ENCODE peak calls at places on chromosomes 16 and 17, in eight cellular contexts. S is keratinocyte; D is Peyer's patch; H is SJSA1; K is CD8-positive, alpha-beta memory T cell; I is Jurkat, Clone E6-1; F is adrenal gland; O is upper lobe of right lung. A is an unnamed sample.

GRCh38 chr17:69485126-69485724 is 70.7 kb downstream of the MAP2K6 start:
- DNase-seq in S (no peak), K (no peak), F (no peak), D (no peak), O (no peak), I (no peak), H (no peak), A (no peak)

GRCh38 chr17:40953876-40954275 is 12.9 kb downstream of the KRT39 start:
- DNase-seq in D (no peak), S (peak), I (no peak), O (no peak), K (no peak), H (no peak), F (no peak), A (no peak)

GRCh38 chr17:4004517-4005295 is 40.5 kb upstream of the ATP2A3 start:
- DNase-seq in D (peak), K (peak), O (peak), F (no peak), S (no peak), H (no peak), I (peak), A (peak)

GRCh38 chr16:20871935-20872815 is 28.0 kb downstream of the DCUN1D3 start:
- DNase-seq in F (no peak), K (no peak), I (peak), S (no peak), O (no peak), D (no peak), H (no peak), A (no peak)

GRCh38 chr17:73278465-73279453 is 17.1 kb upstream of the CPSF4L start:
- DNase-seq in K (no peak), H (no peak), F (peak), O (no peak), D (no peak), S (no peak), I (no peak), A (no peak)

GRCh38 chr17:44871546-44871945 is 23.9 kb downstream of the HIGD1B start:
- DNase-seq in S (no peak), I (no peak), K (no peak), F (no peak), O (no peak), D (no peak), H (no peak), A (no peak)

GRCh38 chr16:49855822-49856740 is at the start of gene ZNF423:
- DNase-seq in H (no peak), F (no peak), K (no peak), D (no peak), I (no peak), S (no peak), O (no peak), A (peak)

GRCh38 chr16:17367932-17368331 is 102.8 kb downstream of the XYLT1 start:
- DNase-seq in K (no peak), F (no peak), S (no peak), I (no peak), H (peak), O (no peak), D (no peak), A (peak)

GRCh38 chr16:48011466-48011865 is 144.3 kb downstream of the ABCC12 start:
- DNase-seq in I (no peak), S (no peak), H (no peak), O (no peak), F (no peak), D (no peak), K (no peak), A (no peak)

GRCh38 chr16:56956076-56956475 is 5.7 kb upstream of the CETP start:
- DNase-seq in O (no peak), S (no peak), H (no peak), K (no peak), F (no peak), D (no peak), I (no peak), A (no peak)

GRCh38 chr16:20944861-20945390 is 44.4 kb downstream of the LYRM1 start:
- DNase-seq in H (no peak), O (no peak), F (no peak), K (no peak), S (no peak), I (peak), D (no peak), A (peak)

GRCh38 chr16:72723781-72724180 is 324.1 kb downstream of the ZFHX3 start:
- DNase-seq in F (no peak), I (no peak), O (no peak), K (no peak), S (no peak), H (no peak), D (no peak), A (no peak)

GRCh38 chr17:66560691-66561090 is 258.3 kb downstream of the PRKCA start:
- DNase-seq in D (no peak), F (no peak), K (no peak), I (no peak), O (no peak), S (no peak), H (no peak), A (peak)

GRCh38 chr17:35044181-35044580 is 19.3 kb downstream of the RFFL start:
- DNase-seq in F (no peak), I (no peak), D (no peak), S (no peak), O (no peak), H (no peak), K (no peak), A (no peak)

GRCh38 chr16:8736123-8736680 is 61.2 kb downstream of the TMEM186 start:
- DNase-seq in H (no peak), D (no peak), O (peak), I (no peak), K (no peak), F (no peak), S (no peak), A (peak)

GRCh38 chr17:38598536-38598935 is 7.2 kb downstream of the SRCIN1 start:
- DNase-seq in O (no peak), S (peak), D (no peak), I (peak), K (no peak), F (peak), H (no peak), A (peak)

GRCh38 chr16:50603206-50604064 is 55.2 kb downstream of the NKD1 start:
- DNase-seq in I (no peak), D (no peak), O (no peak), H (peak), F (no peak), K (no peak), S (no peak), A (no peak)

GRCh38 chr17:76805319-76805718 is 62.9 kb upstream of the MGAT5B start:
- DNase-seq in O (no peak), D (no peak), I (no peak), F (no peak), H (no peak), K (no peak), S (no peak), A (no peak)

GRCh38 chr17:42760652-42761581 is at the start of gene RAMP2:
- DNase-seq in I (no peak), H (no peak), K (no peak), D (no peak), F (peak), O (peak), S (no peak), A (peak)

GRCh38 chr16:20415541-20415940 is 6.2 kb downstream of the ACSM5 start:
- DNase-seq in H (no peak), I (no peak), D (no peak), K (no peak), O (no peak), S (no peak), F (no peak), A (no peak)

GRCh38 chr16:23691483-23692189 is 12.9 kb downstream of the PLK1 start:
- DNase-seq in I (no peak), K (no peak), D (no peak), S (no peak), F (no peak), H (no peak), O (no peak), A (no peak)

GRCh38 chr16:68884867-68885266 is 41.5 kb downstream of the TANGO6 start:
- DNase-seq in H (no peak), S (no peak), O (no peak), I (no peak), D (no peak), K (no peak), F (no peak), A (no peak)

GRCh38 chr16:871562-872330 is 71.2 kb upstream of the GNG13 start:
- DNase-seq in O (no peak), K (no peak), F (no peak), I (no peak), H (no peak), S (no peak), D (no peak), A (no peak)

GRCh38 chr16:73068546-73069401 is 20.8 kb upstream of the ZFHX3 start:
- DNase-seq in K (no peak), H (no peak), D (no peak), O (peak), F (peak), S (no peak), I (no peak), A (peak)

GRCh38 chr17:83173997-83174858 is 94.8 kb downstream of the METRNL start:
- DNase-seq in D (peak), O (no peak), I (no peak), H (peak), S (no peak), F (no peak), K (no peak), A (peak)

GRCh38 chr16:3173892-3174617 is 13.9 kb upstream of the OR1F1 start:
- DNase-seq in I (no peak), S (no peak), F (no peak), H (no peak), O (no peak), D (no peak), K (no peak), A (peak)
- H3K4me3 ChIP-seq in I (peak), S (peak), F (no peak), H (peak), O (no peak), D (no peak), K (no peak), A (peak)

GRCh38 chr16:53216798-53217197 is 162.0 kb downstream of the CHD9 start:
- DNase-seq in O (no peak), H (no peak), S (no peak), I (no peak), F (no peak), K (no peak), D (no peak), A (no peak)

GRCh38 chr16:53220585-53220984 is 165.8 kb downstream of the CHD9 start:
- DNase-seq in O (no peak), S (no peak), D (no peak), K (no peak), H (no peak), F (no peak), I (no peak), A (peak)

GRCh38 chr16:53224932-53225533 is 170.2 kb downstream of the CHD9 start:
- DNase-seq in K (no peak), I (no peak), F (no peak), S (no peak), O (no peak), D (no peak), H (no peak), A (no peak)

GRCh38 chr16:53219795-53220194 is 165.0 kb downstream of the CHD9 start:
- DNase-seq in O (no peak), H (no peak), K (no peak), F (no peak), S (no peak), I (no peak), D (no peak), A (no peak)
- H3K4me3 ChIP-seq in O (no peak), H (no peak), K (no peak), F (no peak), S (no peak), I (no peak), D (no peak), A (no peak)

GRCh38 chr16:89099905-89100304 is 6.3 kb downstream of the ACSF3 start:
- DNase-seq in H (no peak), K (peak), F (no peak), O (no peak), S (no peak), I (peak), D (peak), A (no peak)
- H3K4me3 ChIP-seq in H (no peak), K (no peak), F (no peak), O (no peak), S (no peak), I (peak), D (peak), A (no peak)

GRCh38 chr17:289409-289808 is 63.2 kb downstream of the RPH3AL start:
- DNase-seq in F (peak), I (no peak), O (peak), H (peak), S (no peak), K (no peak), D (no peak), A (no peak)
- H3K4me3 ChIP-seq in F (no peak), I (no peak), O (no peak), H (no peak), S (no peak), K (no peak), D (no peak), A (no peak)

GRCh38 chr17:81393684-81394376 is 1.4 kb upstream of the BAHCC1 start:
- DNase-seq in D (peak), I (peak), F (peak), H (peak), O (peak), S (peak), K (no peak), A (peak)

GRCh38 chr17:81390436-81391214 is 4.6 kb upstream of the BAHCC1 start:
- DNase-seq in S (no peak), F (no peak), K (no peak), H (no peak), O (no peak), D (no peak), I (no peak), A (no peak)

GRCh38 chr17:81392909-81393654 is 2.2 kb upstream of the BAHCC1 start:
- DNase-seq in K (no peak), I (no peak), O (no peak), S (no peak), H (no peak), D (peak), F (no peak), A (peak)

GRCh38 chr17:81391268-81391963 is 3.8 kb upstream of the BAHCC1 start:
- DNase-seq in S (no peak), K (no peak), O (no peak), F (peak), D (no peak), I (no peak), H (no peak), A (no peak)

DNA sequence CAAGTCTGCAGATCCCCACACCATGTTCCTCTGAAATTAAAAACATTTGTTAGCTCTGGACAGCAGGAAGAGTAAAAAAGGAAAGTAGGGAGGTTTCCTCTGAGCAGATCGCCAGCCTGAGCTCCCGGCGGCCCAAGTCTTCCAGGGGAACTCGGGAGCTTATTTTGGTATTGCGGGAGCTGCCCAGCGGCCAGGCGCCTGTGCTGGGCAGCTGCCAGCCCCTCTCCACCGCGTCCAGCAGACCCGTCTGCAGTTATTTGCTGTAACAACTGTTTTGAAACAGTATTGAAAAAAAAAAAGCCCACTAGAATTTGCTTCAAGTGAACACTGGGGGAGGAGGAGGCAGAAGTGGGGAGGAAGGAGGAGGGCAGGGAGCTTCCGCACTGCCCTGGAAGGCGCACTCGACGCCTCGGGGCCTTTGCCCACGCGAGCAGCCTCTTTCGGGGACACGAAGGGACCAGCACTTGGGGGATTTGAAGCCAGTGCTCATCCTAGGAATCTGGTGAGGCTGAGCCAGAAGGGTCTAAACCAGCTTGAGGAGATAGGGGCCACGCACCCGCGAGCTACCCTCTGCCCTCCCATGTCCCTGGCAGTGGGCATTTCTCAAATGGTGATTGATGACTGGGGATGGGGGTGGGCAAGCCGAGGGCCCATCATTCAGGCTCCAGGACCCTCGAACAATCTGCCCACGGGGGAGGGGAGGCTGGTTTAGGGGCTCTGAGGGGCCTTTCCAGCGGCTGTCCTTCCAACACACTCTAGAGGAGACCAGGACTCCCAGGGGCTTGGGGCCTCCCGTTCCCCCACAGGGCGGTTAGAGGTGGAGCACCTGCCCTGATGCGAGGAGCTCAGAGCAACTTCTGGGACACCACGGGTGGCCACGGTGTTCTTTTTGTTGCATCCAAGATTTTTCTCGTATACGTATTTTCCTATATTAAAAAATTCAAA is 3.0 kb upstream of the BAHCC1 start:
- DNase-seq in S (no peak), I (no peak), K (no peak), D (peak), H (no peak), O (peak), F (peak), A (no peak)
- H3K4me3 ChIP-seq in S (peak), I (peak), K (no peak), D (peak), H (peak), O (peak), F (peak), A (peak)

GRCh38 chr16:27408602-27409031 is 6.6 kb downstream of the IL21R start:
- DNase-seq in S (no peak), K (no peak), I (no peak), O (no peak), F (no peak), H (no peak), D (no peak), A (no peak)
- H3K4me3 ChIP-seq in S (no peak), K (peak), I (no peak), O (no peak), F (no peak), H (no peak), D (no peak), A (no peak)

GRCh38 chr17:78341559-78342437 is 18.1 kb downstream of the SOCS3 start:
- DNase-seq in K (peak), H (peak), S (no peak), F (peak), D (peak), O (peak), I (no peak), A (peak)
- H3K4me3 ChIP-seq in K (no peak), H (peak), S (peak), F (peak), D (peak), O (peak), I (no peak), A (no peak)

DNA sequence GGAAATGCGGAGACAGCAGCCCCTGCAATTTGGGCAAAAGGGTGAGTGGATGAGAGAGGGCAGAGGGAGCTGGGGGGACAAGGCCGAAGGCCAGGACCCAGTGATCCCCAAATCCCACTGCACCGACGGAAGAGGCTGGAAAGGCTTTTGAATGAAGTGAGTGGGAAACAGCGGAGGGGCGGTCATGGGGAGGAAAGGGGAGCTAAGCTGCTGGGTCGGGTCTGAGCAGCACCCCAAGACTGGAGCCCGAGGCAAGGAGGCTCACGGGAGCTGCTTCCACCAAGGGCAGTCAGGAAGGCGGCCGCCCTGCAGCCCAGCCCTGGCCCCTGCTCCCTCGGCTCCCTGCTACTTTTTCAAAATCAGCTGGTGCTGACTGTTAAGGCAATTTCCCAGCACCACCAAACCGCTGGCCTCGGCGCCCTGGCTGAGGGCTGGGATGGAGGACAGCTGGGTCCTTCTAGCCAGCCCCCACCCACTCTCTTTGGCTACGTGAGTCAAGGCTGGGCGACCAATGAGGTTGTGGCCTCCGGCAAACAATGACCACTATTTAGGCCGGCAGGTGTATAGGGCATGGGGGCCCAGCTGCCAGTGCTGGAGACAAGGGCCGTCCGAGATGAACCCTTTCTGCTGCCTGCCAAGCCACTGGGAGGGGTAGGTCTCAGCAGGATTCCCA is 509 bp downstream of the SERPINF1 start:
- DNase-seq in D (no peak), I (no peak), F (no peak), S (no peak), H (no peak), O (no peak), K (no peak), A (peak)
- H3K4me3 ChIP-seq in D (peak), I (no peak), F (peak), S (peak), H (no peak), O (peak), K (no peak), A (peak)

GRCh38 chr17:80187090-80187489 is 17.3 kb downstream of the CARD14 start:
- DNase-seq in F (peak), K (no peak), I (no peak), S (peak), D (no peak), O (no peak), H (no peak), A (no peak)
- H3K4me3 ChIP-seq in F (peak), K (no peak), I (no peak), S (peak), D (peak), O (peak), H (peak), A (no peak)